ENCODE peak calls at places on chromosomes 2 and 18, in nine cellular contexts. One of them, this sample, is unnamed. For H3K4me1, the result is how much of the 10 kb centered on the place peaks cover.

GRCh38 chr2:240162032-240162431 is 21.6 kb upstream of the OTOS start:
- DNase-seq in body of pancreas: no peak
- DNase-seq in CD8-positive, alpha-beta memory T cell: no peak
- DNase-seq in breast epithelium: no peak
- DNase-seq in heart right ventricle: no peak
- DNase-seq in GM23248: no peak
- DNase-seq in CD8-positive, alpha-beta T cell: no peak
- DNase-seq in upper lobe of right lung: peak
- DNase-seq in lower lobe of right lung: peak
- DNase-seq in this sample: no peak

GRCh38 chr18:55779711-55780590 is 192.0 kb upstream of the TCF4 start:
- DNase-seq in body of pancreas: peak
- DNase-seq in CD8-positive, alpha-beta memory T cell: no peak
- DNase-seq in breast epithelium: peak
- DNase-seq in heart right ventricle: peak
- DNase-seq in GM23248: peak
- DNase-seq in CD8-positive, alpha-beta T cell: no peak
- DNase-seq in upper lobe of right lung: peak
- DNase-seq in lower lobe of right lung: peak
- DNase-seq in this sample: peak

GRCh38 chr2:84386326-84386995 is 72.6 kb downstream of the SUCLG1 start:
- DNase-seq in body of pancreas: no peak
- DNase-seq in CD8-positive, alpha-beta memory T cell: no peak
- DNase-seq in breast epithelium: no peak
- DNase-seq in heart right ventricle: no peak
- DNase-seq in GM23248: no peak
- DNase-seq in CD8-positive, alpha-beta T cell: no peak
- DNase-seq in upper lobe of right lung: no peak
- DNase-seq in lower lobe of right lung: no peak
- DNase-seq in this sample: no peak

GRCh38 chr2:39932198-39932597 is 153.1 kb upstream of the THUMPD2 start:
- DNase-seq in body of pancreas: no peak
- DNase-seq in CD8-positive, alpha-beta memory T cell: no peak
- DNase-seq in breast epithelium: no peak
- DNase-seq in heart right ventricle: no peak
- DNase-seq in GM23248: no peak
- DNase-seq in CD8-positive, alpha-beta T cell: no peak
- DNase-seq in upper lobe of right lung: no peak
- DNase-seq in lower lobe of right lung: no peak
- DNase-seq in this sample: no peak

GRCh38 chr2:171159326-171160118 is 1.2 kb downstream of the TLK1 start:
- DNase-seq in body of pancreas: peak
- DNase-seq in CD8-positive, alpha-beta memory T cell: peak
- DNase-seq in breast epithelium: peak
- DNase-seq in heart right ventricle: no peak
- DNase-seq in GM23248: peak
- DNase-seq in CD8-positive, alpha-beta T cell: peak
- DNase-seq in upper lobe of right lung: no peak
- DNase-seq in lower lobe of right lung: peak
- DNase-seq in this sample: peak

GRCh38 chr2:128941676-128942075 is 623.0 kb upstream of the HS6ST1 start:
- DNase-seq in body of pancreas: peak
- DNase-seq in CD8-positive, alpha-beta memory T cell: no peak
- DNase-seq in breast epithelium: no peak
- DNase-seq in heart right ventricle: no peak
- DNase-seq in GM23248: no peak
- DNase-seq in CD8-positive, alpha-beta T cell: no peak
- DNase-seq in upper lobe of right lung: no peak
- DNase-seq in lower lobe of right lung: no peak
- DNase-seq in this sample: no peak

GRCh38 chr18:45617284-45617683 is 2.0 kb downstream of the SLC14A2 start:
- DNase-seq in body of pancreas: peak
- DNase-seq in CD8-positive, alpha-beta memory T cell: no peak
- DNase-seq in breast epithelium: peak
- DNase-seq in heart right ventricle: peak
- DNase-seq in GM23248: peak
- DNase-seq in CD8-positive, alpha-beta T cell: no peak
- DNase-seq in upper lobe of right lung: peak
- DNase-seq in lower lobe of right lung: peak
- DNase-seq in this sample: peak

GRCh38 chr2:24820175-24820513 is 26.9 kb downstream of the CENPO start:
- DNase-seq in body of pancreas: no peak
- DNase-seq in CD8-positive, alpha-beta memory T cell: no peak
- DNase-seq in breast epithelium: no peak
- DNase-seq in heart right ventricle: no peak
- DNase-seq in GM23248: no peak
- DNase-seq in CD8-positive, alpha-beta T cell: no peak
- DNase-seq in upper lobe of right lung: no peak
- DNase-seq in lower lobe of right lung: no peak
- DNase-seq in this sample: no peak

GRCh38 chr18:7872569-7872968 is 305.5 kb downstream of the PTPRM start:
- DNase-seq in body of pancreas: no peak
- DNase-seq in CD8-positive, alpha-beta memory T cell: no peak
- DNase-seq in breast epithelium: no peak
- DNase-seq in heart right ventricle: no peak
- DNase-seq in GM23248: peak
- DNase-seq in CD8-positive, alpha-beta T cell: no peak
- DNase-seq in upper lobe of right lung: no peak
- DNase-seq in lower lobe of right lung: no peak
- DNase-seq in this sample: no peak

GRCh38 chr2:17470855-17471641 is 47.2 kb downstream of the RAD51AP2 start:
- DNase-seq in body of pancreas: no peak
- DNase-seq in CD8-positive, alpha-beta memory T cell: no peak
- DNase-seq in breast epithelium: no peak
- DNase-seq in heart right ventricle: no peak
- DNase-seq in GM23248: peak
- DNase-seq in CD8-positive, alpha-beta T cell: no peak
- DNase-seq in upper lobe of right lung: no peak
- DNase-seq in lower lobe of right lung: no peak
- DNase-seq in this sample: no peak

GRCh38 chr2:55047677-55048299 is 2.5 kb downstream of the RTN4 start:
- DNase-seq in body of pancreas: peak
- DNase-seq in CD8-positive, alpha-beta memory T cell: no peak
- DNase-seq in breast epithelium: no peak
- DNase-seq in heart right ventricle: peak
- DNase-seq in GM23248: peak
- DNase-seq in CD8-positive, alpha-beta T cell: no peak
- DNase-seq in upper lobe of right lung: no peak
- DNase-seq in lower lobe of right lung: no peak
- DNase-seq in this sample: no peak

GRCh38 chr2:148922776-148923175 is 47.7 kb downstream of the KIF5C start:
- DNase-seq in body of pancreas: no peak
- DNase-seq in CD8-positive, alpha-beta memory T cell: no peak
- DNase-seq in breast epithelium: no peak
- DNase-seq in heart right ventricle: no peak
- DNase-seq in GM23248: no peak
- DNase-seq in CD8-positive, alpha-beta T cell: no peak
- DNase-seq in upper lobe of right lung: no peak
- DNase-seq in lower lobe of right lung: no peak
- DNase-seq in this sample: no peak

GRCh38 chr2:148927010-148927409 is 52.0 kb downstream of the KIF5C start:
- DNase-seq in body of pancreas: no peak
- DNase-seq in CD8-positive, alpha-beta memory T cell: peak
- DNase-seq in breast epithelium: no peak
- DNase-seq in heart right ventricle: peak
- DNase-seq in GM23248: no peak
- DNase-seq in CD8-positive, alpha-beta T cell: peak
- DNase-seq in upper lobe of right lung: no peak
- DNase-seq in lower lobe of right lung: peak
- DNase-seq in this sample: peak

GRCh38 chr2:148930046-148930775 is 55.2 kb downstream of the KIF5C start:
- DNase-seq in body of pancreas: no peak
- DNase-seq in CD8-positive, alpha-beta memory T cell: no peak
- DNase-seq in breast epithelium: no peak
- DNase-seq in heart right ventricle: no peak
- DNase-seq in GM23248: peak
- DNase-seq in CD8-positive, alpha-beta T cell: no peak
- DNase-seq in upper lobe of right lung: no peak
- DNase-seq in lower lobe of right lung: no peak
- DNase-seq in this sample: no peak

GRCh38 chr2:148928395-148928794 is 53.4 kb downstream of the KIF5C start:
- DNase-seq in body of pancreas: no peak
- DNase-seq in CD8-positive, alpha-beta memory T cell: no peak
- DNase-seq in breast epithelium: no peak
- DNase-seq in heart right ventricle: no peak
- DNase-seq in GM23248: no peak
- DNase-seq in CD8-positive, alpha-beta T cell: no peak
- DNase-seq in upper lobe of right lung: no peak
- DNase-seq in lower lobe of right lung: no peak
- DNase-seq in this sample: no peak

GRCh38 chr2:148926291-148926961 is 51.4 kb downstream of the KIF5C start:
- DNase-seq in body of pancreas: peak
- DNase-seq in CD8-positive, alpha-beta memory T cell: peak
- DNase-seq in breast epithelium: no peak
- DNase-seq in heart right ventricle: peak
- DNase-seq in GM23248: peak
- DNase-seq in CD8-positive, alpha-beta T cell: peak
- DNase-seq in upper lobe of right lung: peak
- DNase-seq in lower lobe of right lung: peak
- DNase-seq in this sample: no peak
- H3K4me1 ChIP-seq in body of pancreas: under half
- H3K4me1 ChIP-seq in CD8-positive, alpha-beta memory T cell: under half
- H3K4me1 ChIP-seq in breast epithelium: under half
- H3K4me1 ChIP-seq in heart right ventricle: under half
- H3K4me1 ChIP-seq in GM23248: under half
- H3K4me1 ChIP-seq in CD8-positive, alpha-beta T cell: under half
- H3K4me1 ChIP-seq in upper lobe of right lung: under half
- H3K4me1 ChIP-seq in lower lobe of right lung: under half
- H3K4me1 ChIP-seq in this sample: under half

DNA sequence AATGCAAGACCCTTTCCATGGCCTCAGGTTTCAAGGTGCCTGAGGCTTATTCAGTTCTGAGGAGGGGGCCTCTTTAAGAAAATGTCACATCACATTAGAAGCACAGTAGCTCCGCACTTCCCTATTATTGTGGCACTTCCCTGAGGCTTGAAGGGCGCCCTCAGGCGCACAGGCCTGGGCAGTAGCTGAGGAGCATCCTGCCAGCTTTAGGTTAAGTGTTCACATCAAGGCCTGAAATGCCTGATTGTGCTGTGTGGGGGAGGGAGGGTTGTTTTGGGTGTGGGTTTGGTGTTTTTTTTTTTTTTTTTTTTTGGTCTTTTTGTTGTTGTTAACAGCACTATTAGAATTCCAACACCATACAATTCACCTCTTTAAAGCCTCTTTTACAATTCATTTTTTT is 107.9 kb downstream of the CABLES1 start:
- DNase-seq in body of pancreas: no peak
- DNase-seq in CD8-positive, alpha-beta memory T cell: no peak
- DNase-seq in breast epithelium: no peak
- DNase-seq in heart right ventricle: no peak
- DNase-seq in GM23248: no peak
- DNase-seq in CD8-positive, alpha-beta T cell: no peak
- DNase-seq in upper lobe of right lung: no peak
- DNase-seq in lower lobe of right lung: peak
- DNase-seq in this sample: no peak
- H3K4me1 ChIP-seq in body of pancreas: under half
- H3K4me1 ChIP-seq in CD8-positive, alpha-beta memory T cell: under half
- H3K4me1 ChIP-seq in breast epithelium: under half
- H3K4me1 ChIP-seq in heart right ventricle: under half
- H3K4me1 ChIP-seq in GM23248: under half
- H3K4me1 ChIP-seq in CD8-positive, alpha-beta T cell: under half
- H3K4me1 ChIP-seq in upper lobe of right lung: under half
- H3K4me1 ChIP-seq in lower lobe of right lung: under half
- H3K4me1 ChIP-seq in this sample: under half

GRCh38 chr2:47864566-47864965 is 41.7 kb downstream of the FBXO11 start:
- DNase-seq in body of pancreas: no peak
- DNase-seq in CD8-positive, alpha-beta memory T cell: no peak
- DNase-seq in breast epithelium: no peak
- DNase-seq in heart right ventricle: no peak
- DNase-seq in GM23248: no peak
- DNase-seq in CD8-positive, alpha-beta T cell: no peak
- DNase-seq in upper lobe of right lung: no peak
- DNase-seq in lower lobe of right lung: no peak
- DNase-seq in this sample: no peak
- H3K4me1 ChIP-seq in body of pancreas: half or more
- H3K4me1 ChIP-seq in CD8-positive, alpha-beta memory T cell: under half
- H3K4me1 ChIP-seq in breast epithelium: under half
- H3K4me1 ChIP-seq in heart right ventricle: under half
- H3K4me1 ChIP-seq in GM23248: under half
- H3K4me1 ChIP-seq in CD8-positive, alpha-beta T cell: under half
- H3K4me1 ChIP-seq in upper lobe of right lung: under half
- H3K4me1 ChIP-seq in lower lobe of right lung: half or more
- H3K4me1 ChIP-seq in this sample: half or more

GRCh38 chr2:60311524-60311923 is 241.9 kb downstream of the BCL11A start:
- DNase-seq in body of pancreas: no peak
- DNase-seq in CD8-positive, alpha-beta memory T cell: no peak
- DNase-seq in breast epithelium: no peak
- DNase-seq in heart right ventricle: no peak
- DNase-seq in GM23248: no peak
- DNase-seq in CD8-positive, alpha-beta T cell: no peak
- DNase-seq in upper lobe of right lung: no peak
- DNase-seq in lower lobe of right lung: no peak
- DNase-seq in this sample: no peak
- H3K4me1 ChIP-seq in body of pancreas: under half
- H3K4me1 ChIP-seq in CD8-positive, alpha-beta memory T cell: under half
- H3K4me1 ChIP-seq in breast epithelium: under half
- H3K4me1 ChIP-seq in heart right ventricle: under half
- H3K4me1 ChIP-seq in GM23248: under half
- H3K4me1 ChIP-seq in CD8-positive, alpha-beta T cell: under half
- H3K4me1 ChIP-seq in upper lobe of right lung: under half
- H3K4me1 ChIP-seq in lower lobe of right lung: under half
- H3K4me1 ChIP-seq in this sample: under half